ENCODE peak calls at places on chromosomes 2 and 18, in five cellular contexts. T, X, L, C and G are unnamed samples.
A peak's percentile ranks its signal among the peaks of the same experiment; 100 is the strongest.

GRCh38 chr2:60532421-60532820 is 21.0 kb downstream of the BCL11A start:
- DNase-seq in T (no peak), X (no peak), L (no peak), C (no peak), G (no peak)

GRCh38 chr2:100783986-100784385 is 36.0 kb upstream of the NPAS2 start:
- DNase-seq in T (no peak), X (no peak), L (no peak), C (no peak), G (no peak)

GRCh38 chr2:18623782-18624181 is 34.4 kb upstream of the NT5C1B start:
- DNase-seq in T (no peak), X (no peak), L (no peak), C (no peak), G (no peak)

GRCh38 chr2:206700141-206700540 is 18.1 kb downstream of the DYTN start:
- DNase-seq in T (no peak), X (no peak), L (no peak), C (no peak), G (no peak)

GRCh38 chr2:130150181-130151144 is 5.6 kb upstream of the CCDC74B start:
- DNase-seq in T (no peak), X (no peak), L (no peak), C (no peak), G (peak; percentile 50)

GRCh38 chr2:106269591-106270291 is 75.6 kb upstream of the UXS1 start:
- DNase-seq in T (peak; percentile 67), X (peak; percentile 41), L (no peak), C (peak; percentile 6), G (peak; percentile 61)

GRCh38 chr2:27730980-27731691 is 40.4 kb upstream of the MRPL33 start:
- DNase-seq in T (no peak), X (no peak), L (no peak), C (no peak), G (no peak)

GRCh38 chr18:74255022-74255658 is 36.6 kb downstream of the CYB5A start:
- DNase-seq in T (no peak), X (no peak), L (no peak), C (no peak), G (no peak)

GRCh38 chr2:626491-627339 is 50.5 kb downstream of the TMEM18 start:
- DNase-seq in T (peak; percentile 64), X (no peak), L (no peak), C (no peak), G (peak; percentile 34)

GRCh38 chr2:221610249-221610648 is 38.1 kb upstream of the EPHA4 start:
- DNase-seq in T (no peak), X (no peak), L (no peak), C (no peak), G (no peak)

GRCh38 chr2:54524236-54524991 is 68.3 kb downstream of the SPTBN1 start:
- DNase-seq in T (no peak), X (no peak), L (no peak), C (no peak), G (no peak)

GRCh38 chr2:141652308-141652707 is 478.5 kb downstream of the LRP1B start:
- DNase-seq in T (no peak), X (no peak), L (no peak), C (no peak), G (no peak)

GRCh38 chr2:78147466-78147865 is 625.3 kb upstream of the LRRTM4 start:
- DNase-seq in T (no peak), X (no peak), L (no peak), C (no peak), G (no peak)

GRCh38 chr2:62999905-63000304 is 50.7 kb upstream of the OTX1 start:
- DNase-seq in T (no peak), X (no peak), L (no peak), C (no peak), G (no peak)

GRCh38 chr2:221629478-221629877 is 57.4 kb upstream of the EPHA4 start:
- DNase-seq in T (no peak), X (no peak), L (no peak), C (peak; percentile 6), G (no peak)

GRCh38 chr18:37161491-37161890 is 332.6 kb downstream of the KIAA1328 start:
- DNase-seq in T (no peak), X (no peak), L (no peak), C (no peak), G (no peak)

GRCh38 chr2:120227111-120227991 is 4.2 kb upstream of the TMEM185B start:
- DNase-seq in T (no peak), X (no peak), L (peak; percentile 72), C (no peak), G (no peak)

GRCh38 chr2:131394147-131394931 is 30.4 kb upstream of the RAB6D start:
- DNase-seq in T (no peak), X (peak; percentile 63), L (peak; percentile 14), C (no peak), G (no peak)

GRCh38 chr2:71608441-71608840 is 155.1 kb downstream of the DYSF start:
- DNase-seq in T (no peak), X (no peak), L (no peak), C (no peak), G (peak; percentile 41)

GRCh38 chr18:60215432-60215831 is 157.1 kb downstream of the MC4R start:
- DNase-seq in T (no peak), X (no peak), L (no peak), C (no peak), G (no peak)

GRCh38 chr18:34352385-34353163 is 127.9 kb upstream of the NOL4 start:
- DNase-seq in T (peak; percentile 26), X (no peak), L (peak; percentile 22), C (no peak), G (no peak)

GRCh38 chr18:58290059-58290747 is 246.2 kb downstream of the NEDD4L start:
- DNase-seq in T (no peak), X (no peak), L (no peak), C (no peak), G (no peak)

GRCh38 chr18:34773961-34774754 is 64.1 kb downstream of the DTNA start:
- DNase-seq in T (peak; percentile 54), X (no peak), L (no peak), C (no peak), G (no peak)

GRCh38 chr18:69659142-69659651 is 258.5 kb downstream of the DOK6 start:
- DNase-seq in T (peak; percentile 26), X (no peak), L (peak; percentile 73), C (no peak), G (no peak)

GRCh38 chr18:3998698-3999333 is 456.3 kb downstream of the DLGAP1 start:
- DNase-seq in T (peak; percentile 19), X (no peak), L (peak; percentile 14), C (no peak), G (no peak)

GRCh38 chr2:202529389-202529788 is 105.4 kb upstream of the FAM117B start:
- DNase-seq in T (no peak), X (no peak), L (no peak), C (no peak), G (no peak)

GRCh38 chr2:40372278-40372580 is 79.7 kb downstream of the SLC8A1 start:
- DNase-seq in T (no peak), X (no peak), L (no peak), C (no peak), G (no peak)

GRCh38 chr2:18664421-18664820 is 75.1 kb upstream of the NT5C1B start:
- DNase-seq in T (no peak), X (no peak), L (no peak), C (no peak), G (no peak)

DNA sequence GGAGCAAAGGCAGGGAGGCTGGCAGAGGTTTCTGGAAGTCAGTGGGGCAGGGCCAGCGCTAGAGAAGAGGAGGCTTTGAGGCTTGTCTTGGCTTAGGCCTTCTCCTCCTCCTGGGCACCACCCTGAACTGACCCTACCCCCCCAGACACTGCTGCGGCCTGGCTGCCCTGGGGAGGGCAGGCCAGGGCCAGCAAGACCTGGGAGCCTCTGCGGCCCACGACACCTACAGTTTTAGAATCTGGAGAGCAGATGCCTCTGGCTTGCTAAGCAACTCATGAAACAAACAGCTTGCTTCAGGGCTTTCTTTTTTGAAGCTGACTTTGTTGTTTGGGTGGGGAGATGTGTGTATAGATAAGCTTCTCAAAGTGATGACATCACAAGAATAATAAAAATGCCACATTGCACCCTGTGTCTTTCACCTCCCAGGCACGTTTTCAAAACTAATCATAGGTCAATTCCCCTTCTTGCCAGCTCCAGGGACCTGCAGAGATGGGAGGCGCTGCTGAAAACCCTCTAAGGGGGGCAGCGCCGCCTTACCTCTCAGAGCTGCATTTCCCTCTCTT is 46.2 kb upstream of the SMAD7 start:
- DNase-seq in T (peak; percentile 77), X (no peak), L (peak; percentile 47), C (peak; percentile 64), G (no peak)
- TF ChIP-seq MAX in T (no peak), X (no peak), L (no peak), C (no peak), G (no peak)

DNA sequence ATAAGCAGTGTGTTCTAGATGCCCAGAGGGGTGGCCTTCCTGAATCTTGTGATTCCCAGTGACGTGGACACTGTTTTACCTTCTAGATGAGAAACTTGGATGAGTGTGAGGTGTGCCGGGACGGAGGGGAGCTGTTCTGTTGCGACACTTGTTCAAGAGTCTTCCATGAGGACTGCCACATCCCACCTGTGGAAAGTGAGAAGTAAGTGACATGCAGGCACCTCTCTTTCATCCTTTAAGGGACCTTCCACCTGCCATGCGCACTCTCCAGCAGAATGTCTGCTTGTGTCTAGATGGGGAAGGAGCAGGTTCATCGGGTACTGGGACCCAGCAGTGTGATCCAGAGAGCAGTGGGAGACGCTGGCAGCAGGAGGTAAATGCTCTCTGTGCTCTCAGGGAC is 16.0 kb upstream of the SP100 start:
- DNase-seq in T (no peak), X (no peak), L (no peak), C (no peak), G (no peak)
- TF ChIP-seq MAX in T (no peak), X (no peak), L (no peak), C (no peak), G (no peak)

GRCh38 chr2:201127128-201127521 is 11.2 kb downstream of the CFLAR start:
- DNase-seq in T (no peak), X (no peak), L (no peak), C (no peak), G (no peak)

GRCh38 chr2:201127570-201127969 is 11.6 kb downstream of the CFLAR start:
- DNase-seq in T (no peak), X (no peak), L (no peak), C (no peak), G (no peak)

GRCh38 chr2:201129044-201129505 is 13.1 kb downstream of the CFLAR start:
- DNase-seq in T (no peak), X (no peak), L (peak; percentile 78), C (no peak), G (no peak)

GRCh38 chr2:201132518-201132917 is 16.6 kb downstream of the CFLAR start:
- DNase-seq in T (no peak), X (no peak), L (no peak), C (no peak), G (no peak)

DNA sequence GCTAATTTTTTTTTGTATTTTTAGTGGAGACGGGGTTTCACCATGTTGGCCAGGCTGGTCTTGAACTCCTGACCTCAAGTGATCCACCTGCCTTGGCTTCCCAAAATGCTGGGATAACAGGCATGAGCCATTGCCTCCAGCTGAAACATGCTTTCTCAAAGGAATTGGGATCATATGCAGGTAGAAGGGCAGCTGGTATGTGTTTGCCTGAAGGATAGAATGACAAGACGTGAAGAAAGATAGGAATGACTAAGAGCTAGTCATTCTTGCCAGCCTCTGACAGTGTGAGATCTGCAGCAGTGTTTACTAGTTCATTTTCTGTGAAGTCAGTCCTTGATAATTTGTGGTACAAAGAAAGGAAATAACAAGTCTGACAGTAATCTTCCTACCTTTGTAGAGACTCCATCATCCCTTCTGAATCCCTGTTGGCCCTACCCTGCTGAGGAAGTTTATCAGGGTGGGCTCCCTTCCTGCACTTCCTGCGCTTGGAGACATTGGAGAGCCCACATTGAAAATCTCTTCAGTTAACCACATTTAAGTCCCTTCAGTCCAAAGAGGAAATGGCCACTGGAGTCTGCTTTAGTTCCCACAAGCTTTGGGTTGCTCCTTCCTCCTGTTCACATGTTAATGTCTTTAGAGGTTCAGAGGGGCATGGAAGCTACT is 14.7 kb downstream of the CFLAR start:
- DNase-seq in T (no peak), X (no peak), L (no peak), C (no peak), G (no peak)
- TF ChIP-seq MAX in T (peak; percentile 61), X (no peak), L (no peak), C (no peak), G (no peak)

GRCh38 chr2:241275910-241276309 is 39.6 kb downstream of the HDLBP start:
- DNase-seq in T (no peak), X (no peak), L (no peak), C (no peak), G (no peak)
- TF ChIP-seq MAX in T (no peak), X (no peak), L (no peak), C (no peak), G (no peak)